ENCODE peak calls at places on chromosomes 2 and 18, in five cellular contexts. Z is K562, Q is HCT116, F is T47D, B is HepG2. O is an unnamed sample.

GRCh38 chr18:63216911-63217311 is 102.7 kb downstream of the BCL2 start:
- DNase-seq in Z (no peak), Q (no peak), F (no peak), B (no peak), O (no peak)

GRCh38 chr2:150409196-150409595 is 78.3 kb downstream of the RND3 start:
- DNase-seq in Z (no peak), Q (no peak), F (no peak), B (no peak), O (no peak)

GRCh38 chr2:100891911-100892642 is 72.1 kb downstream of the NPAS2 start:
- DNase-seq in Z (peak; percentile 67), Q (peak; percentile 65), F (no peak), B (peak; percentile 56), O (no peak)

GRCh38 chr18:72727038-72727690 is 140.6 kb downstream of the NETO1 start:
- DNase-seq in Z (no peak), Q (no peak), F (no peak), B (no peak), O (no peak)

GRCh38 chr2:102736607-102737409 is 25.0 kb upstream of the TMEM182 start:
- DNase-seq in Z (peak; percentile 94), Q (peak; percentile 47), F (peak; percentile 70), B (peak; percentile 80), O (peak; percentile 94)

GRCh38 chr18:54805571-54806334 is 22.5 kb upstream of the RAB27B start:
- DNase-seq in Z (peak; percentile 58), Q (no peak), F (no peak), B (peak; percentile 2), O (peak; percentile 62)

GRCh38 chr18:47413327-47413726 is 161.9 kb upstream of the SKOR2 start:
- DNase-seq in Z (no peak), Q (no peak), F (no peak), B (no peak), O (no peak)

GRCh38 chr2:45242161-45242741 is 233.0 kb upstream of the SIX2 start:
- DNase-seq in Z (no peak), Q (no peak), F (no peak), B (no peak), O (no peak)

GRCh38 chr2:240685771-240686371 is 3.2 kb upstream of the AQP12B start:
- DNase-seq in Z (peak; percentile 24), Q (no peak), F (no peak), B (no peak), O (peak; percentile 36)

GRCh38 chr2:108267117-108267516 is 21.6 kb upstream of the SULT1C2 start:
- DNase-seq in Z (no peak), Q (no peak), F (no peak), B (no peak), O (no peak)

GRCh38 chr2:132668189-132668833 is 1.7 kb downstream of the LYPD1 start:
- DNase-seq in Z (no peak), Q (no peak), F (no peak), B (no peak), O (peak; percentile 77)

GRCh38 chr2:192127434-192127833 is 67.3 kb downstream of the TMEFF2 start:
- DNase-seq in Z (no peak), Q (no peak), F (no peak), B (no peak), O (no peak)

GRCh38 chr2:74201596-74201995 is 3.2 kb downstream of the MTHFD2 start:
- DNase-seq in Z (no peak), Q (no peak), F (no peak), B (no peak), O (no peak)

GRCh38 chr18:50627594-50628542 is 68.0 kb downstream of the MAPK4 start:
- DNase-seq in Z (no peak), Q (no peak), F (no peak), B (no peak), O (no peak)

GRCh38 chr2:232927793-232928563 is 57.9 kb downstream of the SNORC start:
- DNase-seq in Z (no peak), Q (no peak), F (peak; percentile 56), B (no peak), O (peak; percentile 84)

GRCh38 chr2:20584045-20584636 is 66.8 kb downstream of the HS1BP3 start:
- DNase-seq in Z (no peak), Q (peak; percentile 49), F (no peak), B (no peak), O (no peak)

GRCh38 chr2:112547333-112547732 is 5.1 kb downstream of the POLR1B start:
- DNase-seq in Z (no peak), Q (no peak), F (no peak), B (peak; percentile 41), O (no peak)

GRCh38 chr2:223725494-223725893 is 111.9 kb downstream of the AP1S3 start:
- DNase-seq in Z (peak; percentile 53), Q (peak; percentile 92), F (no peak), B (peak; percentile 80), O (peak; percentile 72)

GRCh38 chr2:240141736-240142135 is 1.3 kb upstream of the OTOS start:
- DNase-seq in Z (no peak), Q (no peak), F (no peak), B (no peak), O (no peak)

GRCh38 chr2:240962371-240963064 is 35.9 kb upstream of the SNED1 start:
- DNase-seq in Z (no peak), Q (no peak), F (no peak), B (peak; percentile 28), O (peak; percentile 58)

GRCh38 chr2:48173141-48173540 is 266.8 kb upstream of the FBXO11 start:
- DNase-seq in Z (no peak), Q (no peak), F (no peak), B (no peak), O (no peak)

GRCh38 chr2:110674620-110675555 is 3.0 kb downstream of the BUB1 start:
- DNase-seq in Z (peak; percentile 26), Q (no peak), F (no peak), B (no peak), O (no peak)

GRCh38 chr2:158755738-158756137 is 39.4 kb upstream of the DAPL1 start:
- DNase-seq in Z (peak; percentile 24), Q (peak; percentile 24), F (no peak), B (no peak), O (no peak)

GRCh38 chr2:2734308-2734707 is 403.2 kb upstream of the MYT1L start:
- DNase-seq in Z (no peak), Q (no peak), F (no peak), B (no peak), O (no peak)

GRCh38 chr2:38565333-38565732 is 37.4 kb downstream of the HNRNPLL start:
- DNase-seq in Z (no peak), Q (no peak), F (no peak), B (no peak), O (no peak)

DNA sequence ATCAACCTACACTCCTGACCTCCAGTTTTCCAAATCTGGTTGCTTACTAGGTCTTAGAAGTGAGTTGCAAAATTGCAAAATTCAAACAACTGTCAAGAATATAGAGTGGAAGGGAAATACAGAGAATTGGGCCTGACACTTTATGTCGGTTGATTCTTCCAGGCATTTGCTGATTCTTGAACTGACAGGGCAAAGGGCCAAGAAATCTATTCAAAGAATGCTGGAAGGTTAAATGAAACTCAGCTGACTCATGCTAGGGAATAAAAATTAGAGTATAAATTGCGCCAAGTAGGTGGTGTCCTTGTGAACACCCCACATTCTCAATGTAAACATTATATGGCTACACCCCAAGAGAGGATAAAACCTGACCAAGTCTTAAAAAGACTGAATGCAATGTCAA is 21.5 kb upstream of the ZSCAN30 start:
- DNase-seq in Z (no peak), Q (no peak), F (no peak), B (no peak), O (no peak)
- TF ChIP-seq JUND in Z (no peak), Q (no peak), F (no peak), B (no peak), O (no peak)

DNA sequence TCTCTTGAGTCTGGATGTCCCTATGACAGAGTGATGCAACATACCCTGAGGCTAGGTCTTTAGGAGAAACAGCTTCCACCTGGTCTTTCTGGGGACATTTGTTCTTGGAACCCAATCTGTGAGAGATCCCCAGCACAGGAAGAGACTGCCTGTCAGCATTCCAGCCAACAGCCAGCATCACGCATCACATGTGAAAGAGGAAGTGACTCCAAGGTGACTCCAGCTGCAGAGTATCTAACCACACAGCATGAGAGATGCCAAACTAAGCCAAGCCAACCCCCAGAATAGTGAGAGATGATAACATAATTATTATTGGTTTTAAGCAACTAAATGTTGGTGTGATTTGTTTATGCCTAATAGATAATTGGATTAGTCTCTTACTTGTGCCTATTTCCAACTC is 35.7 kb downstream of the C18orf63 start:
- DNase-seq in Z (no peak), Q (no peak), F (no peak), B (no peak), O (no peak)
- TF ChIP-seq JUND in Z (no peak), Q (no peak), F (no peak), B (no peak), O (no peak)

DNA sequence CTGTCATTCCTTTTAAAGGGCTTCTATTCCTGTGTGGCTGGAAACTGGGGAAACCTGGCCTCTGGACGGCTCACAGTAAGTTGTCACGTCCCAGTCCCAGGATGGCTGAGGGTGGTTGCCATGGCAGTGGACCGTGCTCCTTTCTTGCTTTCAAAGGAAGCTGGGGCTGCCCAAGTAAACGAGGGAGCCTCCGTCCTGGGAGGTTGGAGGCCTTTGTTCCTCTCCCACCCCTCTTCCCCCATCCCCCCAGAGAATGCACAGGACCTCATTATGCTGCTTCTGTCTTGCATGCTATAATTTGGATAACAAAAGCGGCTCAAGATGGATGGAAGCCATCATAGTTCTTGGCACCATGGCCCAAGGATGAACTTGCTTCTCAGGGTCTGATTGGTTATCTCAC is 325.5 kb upstream of the HS6ST1 start:
- DNase-seq in Z (no peak), Q (no peak), F (no peak), B (no peak), O (no peak)
- TF ChIP-seq JUND in Z (no peak), Q (no peak), F (no peak), B (no peak), O (no peak)

DNA sequence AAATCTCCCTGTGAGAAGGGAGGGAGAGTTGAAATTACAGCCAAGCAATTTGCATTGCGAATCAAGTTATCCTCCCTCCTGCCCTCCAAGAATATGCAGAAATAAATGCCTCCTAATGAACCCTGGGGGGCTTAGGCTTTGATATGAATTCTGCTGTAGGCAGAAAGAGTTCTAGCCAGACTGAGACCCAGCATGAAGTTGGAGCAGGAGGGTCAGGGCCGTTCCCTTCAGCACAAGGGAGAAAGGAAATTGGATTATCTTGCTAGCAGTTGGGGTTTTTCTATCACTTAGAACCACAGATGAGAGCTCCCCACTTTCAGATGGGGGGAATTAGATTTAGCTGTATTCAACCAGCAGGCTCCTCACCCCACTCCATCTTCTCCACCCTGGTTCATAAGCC is 109.7 kb upstream of the FZD7 start:
- DNase-seq in Z (no peak), Q (no peak), F (no peak), B (no peak), O (no peak)
- TF ChIP-seq JUND in Z (no peak), Q (no peak), F (no peak), B (no peak), O (no peak)

O was measured in SK-N-SH.